ENCODE peak calls at places on chromosomes 2 and 18, in four cellular contexts. F, J, P and W are unnamed samples.

GRCh38 chr2:120398961-120399888 is 53.3 kb downstream of the INHBB start:
- DNase-seq in F (no peak), P (no peak), J (no peak), W (no peak)

GRCh38 chr18:8411492-8411891 is 197.7 kb upstream of the RAB12 start:
- DNase-seq in F (no peak), P (no peak), J (no peak), W (no peak)

GRCh38 chr2:96699621-96700020 is 40.2 kb downstream of the LMAN2L start:
- DNase-seq in P (no peak), J (no peak), F (no peak), W (no peak)

GRCh38 chr2:111663471-111663951 is 220.5 kb downstream of the ANAPC1 start:
- DNase-seq in P (no peak), J (no peak), F (no peak), W (peak)

GRCh38 chr18:40152859-40153258 is 1802.2 kb upstream of the PIK3C3 start:
- DNase-seq in F (no peak), P (no peak), J (no peak), W (no peak)

GRCh38 chr18:13500891-13501887 is 225.2 kb downstream of the FAM210A start:
- DNase-seq in P (no peak), F (no peak), J (no peak), W (no peak)

GRCh38 chr18:48825101-48825745 is 125.5 kb downstream of the SMAD7 start:
- DNase-seq in J (no peak), F (no peak), P (no peak), W (peak)

GRCh38 chr2:203688798-203689197 is 17.6 kb upstream of the CD28 start:
- DNase-seq in F (no peak), J (no peak), P (peak), W (no peak)

GRCh38 chr2:3725002-3725401 is 21.6 kb downstream of the DCDC2C start:
- DNase-seq in J (no peak), P (no peak), F (no peak), W (no peak)

GRCh38 chr2:69701100-69701945 is 40.6 kb upstream of the ANXA4 start:
- DNase-seq in P (no peak), F (no peak), J (no peak), W (no peak)

GRCh38 chr2:235027558-235028214 is 75.9 kb downstream of the SH3BP4 start:
- DNase-seq in F (no peak), J (no peak), P (no peak), W (no peak)

GRCh38 chr2:105239924-105240323 is 1.6 kb upstream of the GPR45 start:
- DNase-seq in J (no peak), P (no peak), F (no peak), W (no peak)

GRCh38 chr2:8805278-8806045 is 32.0 kb downstream of the KIDINS220 start:
- DNase-seq in F (no peak), J (no peak), P (no peak), W (no peak)

GRCh38 chr18:55400590-55401274 is 187.3 kb downstream of the TCF4 start:
- DNase-seq in P (no peak), F (no peak), J (no peak), W (no peak)

GRCh38 chr2:12177052-12177994 is 430.9 kb downstream of the LPIN1 start:
- DNase-seq in F (no peak), J (no peak), P (peak), W (no peak)

GRCh38 chr2:162524192-162524591 is 180.3 kb downstream of the GCA start:
- DNase-seq in P (no peak), F (no peak), J (no peak), W (peak)

GRCh38 chr2:227759411-227760113 is 13.9 kb downstream of the SCYGR8 start:
- DNase-seq in F (no peak), J (no peak), P (no peak), W (no peak)

GRCh38 chr2:189178007-189178406 is 1.6 kb downstream of the COL5A2 start:
- DNase-seq in F (no peak), P (no peak), J (no peak), W (no peak)

GRCh38 chr2:10382313-10383061 is 65.6 kb downstream of the ODC1 start:
- DNase-seq in P (no peak), F (no peak), J (peak), W (no peak)

GRCh38 chr2:186592137-186592875 is 2.5 kb downstream of the ITGAV start:
- DNase-seq in P (no peak), J (no peak), F (no peak), W (no peak)